ENCODE peak calls at places on chromosomes 1 and 21, in eight cellular contexts. L is neural crest cell, Y is dorsolateral prefrontal cortex, A is glutamatergic neuron, V is GM12865, P is prostate gland, U is choroid plexus epithelial cell, S is OCI-LY7. Z is an unnamed sample.

GRCh38 chr1:167579986-167580385 is 26.4 kb upstream of the CREG1 start:
- DNase-seq in L (no peak), Y (no peak), A (no peak), V (no peak), P (no peak), U (no peak), S (no peak), Z (no peak)

GRCh38 chr1:101216623-101217022 is 20.2 kb upstream of the S1PR1 start:
- DNase-seq in L (no peak), Y (no peak), A (no peak), V (peak), P (no peak), U (no peak), S (no peak), Z (no peak)

GRCh38 chr1:44316231-44316759 is 38.8 kb downstream of the ERI3 start:
- DNase-seq in L (no peak), Y (no peak), A (no peak), V (peak), P (no peak), U (peak), S (no peak), Z (no peak)

GRCh38 chr1:231016966-231017365 is 23.1 kb downstream of the FAM89A start:
- DNase-seq in L (no peak), Y (no peak), A (no peak), V (no peak), P (no peak), U (no peak), S (no peak), Z (no peak)

GRCh38 chr1:41474490-41475271 is 9.8 kb downstream of the EDN2 start:
- DNase-seq in L (no peak), Y (no peak), A (peak), V (no peak), P (peak), U (no peak), S (no peak), Z (no peak)

GRCh38 chr21:21195417-21195816 is 197.2 kb downstream of the NCAM2 start:
- DNase-seq in L (no peak), Y (no peak), A (no peak), V (no peak), P (no peak), U (no peak), S (no peak), Z (no peak)

GRCh38 chr1:39196244-39197215 is 8.0 kb upstream of the MACF1 start:
- DNase-seq in L (no peak), Y (no peak), A (no peak), V (peak), P (no peak), U (peak), S (peak), Z (peak)

GRCh38 chr1:6602669-6603423 is at the start of gene KLHL21:
- DNase-seq in L (peak), Y (peak), A (peak), V (peak), P (peak), U (peak), S (peak), Z (peak)

GRCh38 chr1:30446100-30446499 is 277.3 kb downstream of the MATN1 start:
- DNase-seq in L (no peak), Y (no peak), A (no peak), V (no peak), P (no peak), U (no peak), S (no peak), Z (no peak)

GRCh38 chr1:67760030-67760821 is 73.0 kb downstream of the GNG12 start:
- DNase-seq in L (peak), Y (no peak), A (peak), V (peak), P (peak), U (peak), S (peak), Z (peak)

GRCh38 chr1:6342031-6342430 is 51.5 kb downstream of the ACOT7 start:
- DNase-seq in L (no peak), Y (no peak), A (peak), V (no peak), P (no peak), U (peak), S (no peak), Z (no peak)

GRCh38 chr1:248714248-248714647 is 11.7 kb upstream of the OR14I1 start:
- DNase-seq in L (no peak), Y (no peak), A (no peak), V (no peak), P (no peak), U (peak), S (peak), Z (no peak)

GRCh38 chr1:174769961-174770549 is 229.7 kb upstream of the CACYBP start:
- DNase-seq in L (no peak), Y (no peak), A (no peak), V (peak), P (no peak), U (peak), S (peak), Z (peak)

GRCh38 chr1:245500546-245500945 is 345.8 kb downstream of the KIF26B start:
- DNase-seq in L (no peak), Y (no peak), A (no peak), V (no peak), P (peak), U (peak), S (no peak), Z (no peak)

GRCh38 chr1:156368889-156369684 is at the start of gene RHBG:
- DNase-seq in L (no peak), Y (no peak), A (peak), V (no peak), P (peak), U (peak), S (no peak), Z (no peak)

GRCh38 chr21:45471229-45472052 is 66.5 kb downstream of the COL18A1 start:
- DNase-seq in L (no peak), Y (no peak), A (no peak), V (no peak), P (no peak), U (peak), S (no peak), Z (no peak)

GRCh38 chr1:98053471-98054366 is 132.9 kb upstream of the DPYD start:
- DNase-seq in L (peak), Y (no peak), A (peak), V (peak), P (peak), U (peak), S (peak), Z (peak)

GRCh38 chr1:116572771-116573170 is 1.9 kb upstream of the CD58 start:
- DNase-seq in L (no peak), Y (no peak), A (no peak), V (no peak), P (no peak), U (no peak), S (no peak), Z (no peak)

GRCh38 chr21:35565204-35565611 is 495.1 kb downstream of the SETD4 start:
- DNase-seq in L (peak), Y (no peak), A (no peak), V (no peak), P (no peak), U (peak), S (no peak), Z (no peak)

GRCh38 chr1:7478797-7479499 is 292.1 kb upstream of the VAMP3 start:
- DNase-seq in L (no peak), Y (no peak), A (no peak), V (peak), P (no peak), U (peak), S (no peak), Z (peak)

GRCh38 chr1:202291961-202292712 is 49.6 kb downstream of the UBE2T start:
- DNase-seq in L (no peak), Y (no peak), A (no peak), V (no peak), P (no peak), U (peak), S (no peak), Z (no peak)

GRCh38 chr1:93829061-93829460 is 49.9 kb downstream of the DNTTIP2 start:
- DNase-seq in L (no peak), Y (no peak), A (no peak), V (no peak), P (no peak), U (no peak), S (no peak), Z (no peak)

GRCh38 chr1:152110860-152111514 is 4.3 kb downstream of the TCHH start:
- DNase-seq in L (no peak), Y (no peak), A (peak), V (peak), P (no peak), U (peak), S (no peak), Z (peak)

GRCh38 chr1:54798206-54798605 is 2.9 kb downstream of the TTC22 start:
- DNase-seq in L (no peak), Y (peak), A (peak), V (no peak), P (no peak), U (no peak), S (no peak), Z (no peak)

GRCh38 chr1:184254849-184255248 is 132.0 kb upstream of the C1orf21 start:
- DNase-seq in L (no peak), Y (no peak), A (peak), V (no peak), P (no peak), U (no peak), S (no peak), Z (no peak)

GRCh38 chr1:155591770-155592169 is 18.2 kb upstream of the MSTO1 start:
- DNase-seq in L (no peak), Y (no peak), A (no peak), V (peak), P (peak), U (peak), S (peak), Z (peak)

GRCh38 chr1:88302843-88303486 is 381.1 kb upstream of the PKN2 start:
- DNase-seq in L (no peak), Y (no peak), A (no peak), V (peak), P (peak), U (peak), S (peak), Z (no peak)

GRCh38 chr1:59204001-59204400 is 92.9 kb upstream of the FGGY start:
- DNase-seq in L (no peak), Y (no peak), A (no peak), V (no peak), P (peak), U (peak), S (no peak), Z (no peak)

GRCh38 chr1:167744901-167745300 is 23.1 kb downstream of the MPZL1 start:
- DNase-seq in L (no peak), Y (no peak), A (no peak), V (no peak), P (no peak), U (no peak), S (no peak), Z (no peak)

DNA sequence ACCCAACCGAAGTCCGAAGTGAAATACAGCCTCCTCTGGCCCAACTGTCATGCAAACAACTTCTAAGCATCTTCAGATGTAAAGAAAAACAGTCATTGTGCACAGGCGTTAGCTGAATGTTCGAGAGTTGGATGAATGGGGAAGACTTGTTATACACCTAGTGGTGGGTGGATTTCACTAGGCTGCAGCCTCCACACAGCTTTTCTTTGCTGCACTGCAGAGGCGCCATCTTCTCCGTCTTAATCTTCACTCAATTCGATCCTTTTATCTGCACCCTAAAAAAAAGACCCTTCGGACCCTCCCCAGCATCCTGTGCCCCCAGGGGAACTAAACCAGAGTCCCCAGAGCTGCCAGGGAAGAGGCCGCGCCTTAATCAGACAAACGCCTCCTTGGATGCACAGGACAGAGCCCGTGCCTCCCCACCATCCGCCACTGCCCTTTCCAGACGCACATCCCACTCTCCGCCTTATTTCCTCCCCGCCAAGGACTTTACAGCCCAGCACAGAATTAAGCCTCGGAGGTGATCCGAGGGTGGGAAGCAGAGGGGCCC is 1.4 kb downstream of the APP start:
- DNase-seq in L (peak), Y (no peak), A (peak), V (peak), P (peak), U (peak), S (no peak), Z (peak)
- TF ChIP-seq CTCF in L (peak), Y (peak), A (peak), V (peak), P (peak), U (peak), S (no peak), Z (no peak)

GRCh38 chr1:211328084-211328694 is 1.6 kb downstream of the TRAF5 start:
- DNase-seq in L (no peak), Y (no peak), A (no peak), V (no peak), P (no peak), U (no peak), S (no peak), Z (no peak)
- TF ChIP-seq CTCF in L (no peak), Y (no peak), A (no peak), V (no peak), P (no peak), U (no peak), S (no peak), Z (no peak)

GRCh38 chr1:61266738-61267137 is 184.4 kb downstream of the NFIA start:
- DNase-seq in L (no peak), Y (no peak), A (no peak), V (no peak), P (no peak), U (no peak), S (no peak), Z (no peak)
- TF ChIP-seq CTCF in L (no peak), Y (no peak), A (no peak), V (no peak), P (no peak), U (no peak), S (no peak), Z (no peak)

GRCh38 chr1:119917304-119918055 is 21.2 kb upstream of the ADAM30 start:
- DNase-seq in L (no peak), Y (no peak), A (no peak), V (no peak), P (no peak), U (peak), S (no peak), Z (no peak)
- TF ChIP-seq CTCF in L (no peak), Y (no peak), A (no peak), V (no peak), P (no peak), U (no peak), S (no peak), Z (no peak)

Z was measured in GM13977.